ENCODE peak calls at places on chromosome 14, in ten cellular contexts. One of them, this sample, is unnamed.

GRCh38 chr14:96811265-96811664 is 14.1 kb downstream of the VRK1 start:
- DNase-seq in astrocyte: peak; percentile 90
- DNase-seq in RPMI7951: peak; percentile 50
- DNase-seq in B cell: no peak
- DNase-seq in HS-5: peak; percentile 26
- DNase-seq in effector memory CD8-positive, alpha-beta T cell: no peak
- DNase-seq in activated CD4-positive, CD25-positive, alpha-beta regulatory T cell: no peak
- DNase-seq in stimulated activated CD4-positive, alpha-beta T cell treated with anti-CD3 and anti-CD28 coated beads, Interleukin-1b, Interleukin-23, amount 100 ng/mL, for 1 hour: no peak
- DNase-seq in AG09319: peak; percentile 37
- DNase-seq in GM04503: peak; percentile 38
- DNase-seq in this sample: no peak

GRCh38 chr14:93049867-93050331 is 65.8 kb downstream of the ITPK1 start:
- DNase-seq in astrocyte: no peak
- DNase-seq in RPMI7951: no peak
- DNase-seq in B cell: no peak
- DNase-seq in HS-5: no peak
- DNase-seq in effector memory CD8-positive, alpha-beta T cell: no peak
- DNase-seq in activated CD4-positive, CD25-positive, alpha-beta regulatory T cell: no peak
- DNase-seq in stimulated activated CD4-positive, alpha-beta T cell treated with anti-CD3 and anti-CD28 coated beads, Interleukin-1b, Interleukin-23, amount 100 ng/mL, for 1 hour: no peak
- DNase-seq in AG09319: no peak
- DNase-seq in GM04503: no peak
- DNase-seq in this sample: no peak

GRCh38 chr14:21825147-21825743 is 151.6 kb upstream of the OR4E1 start:
- DNase-seq in astrocyte: no peak
- DNase-seq in RPMI7951: peak; percentile 25
- DNase-seq in B cell: no peak
- DNase-seq in HS-5: no peak
- DNase-seq in effector memory CD8-positive, alpha-beta T cell: peak; percentile 16
- DNase-seq in activated CD4-positive, CD25-positive, alpha-beta regulatory T cell: no peak
- DNase-seq in stimulated activated CD4-positive, alpha-beta T cell treated with anti-CD3 and anti-CD28 coated beads, Interleukin-1b, Interleukin-23, amount 100 ng/mL, for 1 hour: no peak
- DNase-seq in AG09319: no peak
- DNase-seq in GM04503: no peak
- DNase-seq in this sample: peak; percentile 74

GRCh38 chr14:29240046-29240445 is 473.5 kb downstream of the FOXG1 start:
- DNase-seq in astrocyte: peak; percentile 90
- DNase-seq in RPMI7951: peak; percentile 60
- DNase-seq in B cell: no peak
- DNase-seq in HS-5: peak; percentile 88
- DNase-seq in effector memory CD8-positive, alpha-beta T cell: no peak
- DNase-seq in activated CD4-positive, CD25-positive, alpha-beta regulatory T cell: no peak
- DNase-seq in stimulated activated CD4-positive, alpha-beta T cell treated with anti-CD3 and anti-CD28 coated beads, Interleukin-1b, Interleukin-23, amount 100 ng/mL, for 1 hour: no peak
- DNase-seq in AG09319: no peak
- DNase-seq in GM04503: peak; percentile 72
- DNase-seq in this sample: no peak

GRCh38 chr14:33254342-33254741 is 315.7 kb downstream of the NPAS3 start:
- DNase-seq in astrocyte: no peak
- DNase-seq in RPMI7951: no peak
- DNase-seq in B cell: no peak
- DNase-seq in HS-5: no peak
- DNase-seq in effector memory CD8-positive, alpha-beta T cell: no peak
- DNase-seq in activated CD4-positive, CD25-positive, alpha-beta regulatory T cell: no peak
- DNase-seq in stimulated activated CD4-positive, alpha-beta T cell treated with anti-CD3 and anti-CD28 coated beads, Interleukin-1b, Interleukin-23, amount 100 ng/mL, for 1 hour: no peak
- DNase-seq in AG09319: no peak
- DNase-seq in GM04503: no peak
- DNase-seq in this sample: no peak

GRCh38 chr14:47549886-47550285 is 125.5 kb downstream of the MDGA2 start:
- DNase-seq in astrocyte: no peak
- DNase-seq in RPMI7951: no peak
- DNase-seq in B cell: no peak
- DNase-seq in HS-5: no peak
- DNase-seq in effector memory CD8-positive, alpha-beta T cell: no peak
- DNase-seq in activated CD4-positive, CD25-positive, alpha-beta regulatory T cell: no peak
- DNase-seq in stimulated activated CD4-positive, alpha-beta T cell treated with anti-CD3 and anti-CD28 coated beads, Interleukin-1b, Interleukin-23, amount 100 ng/mL, for 1 hour: no peak
- DNase-seq in AG09319: no peak
- DNase-seq in GM04503: no peak
- DNase-seq in this sample: no peak

GRCh38 chr14:99982449-99983250 is 82.6 kb upstream of the EVL start:
- DNase-seq in astrocyte: peak; percentile 29
- DNase-seq in RPMI7951: peak; percentile 48
- DNase-seq in B cell: peak; percentile 74
- DNase-seq in HS-5: peak; percentile 31
- DNase-seq in effector memory CD8-positive, alpha-beta T cell: peak; percentile 58
- DNase-seq in activated CD4-positive, CD25-positive, alpha-beta regulatory T cell: peak; percentile 44
- DNase-seq in stimulated activated CD4-positive, alpha-beta T cell treated with anti-CD3 and anti-CD28 coated beads, Interleukin-1b, Interleukin-23, amount 100 ng/mL, for 1 hour: peak; percentile 35
- DNase-seq in AG09319: peak; percentile 41
- DNase-seq in GM04503: no peak
- DNase-seq in this sample: peak; percentile 73

GRCh38 chr14:105173901-105174894 is 5.6 kb upstream of the JAG2 start:
- DNase-seq in astrocyte: no peak
- DNase-seq in RPMI7951: no peak
- DNase-seq in B cell: peak; percentile 79
- DNase-seq in HS-5: no peak
- DNase-seq in effector memory CD8-positive, alpha-beta T cell: peak; percentile 43
- DNase-seq in activated CD4-positive, CD25-positive, alpha-beta regulatory T cell: no peak
- DNase-seq in stimulated activated CD4-positive, alpha-beta T cell treated with anti-CD3 and anti-CD28 coated beads, Interleukin-1b, Interleukin-23, amount 100 ng/mL, for 1 hour: no peak
- DNase-seq in AG09319: no peak
- DNase-seq in GM04503: no peak
- DNase-seq in this sample: no peak

GRCh38 chr14:29227631-29228030 is 461.0 kb downstream of the FOXG1 start:
- DNase-seq in astrocyte: peak; percentile 56
- DNase-seq in RPMI7951: peak; percentile 32
- DNase-seq in B cell: no peak
- DNase-seq in HS-5: no peak
- DNase-seq in effector memory CD8-positive, alpha-beta T cell: no peak
- DNase-seq in activated CD4-positive, CD25-positive, alpha-beta regulatory T cell: no peak
- DNase-seq in stimulated activated CD4-positive, alpha-beta T cell treated with anti-CD3 and anti-CD28 coated beads, Interleukin-1b, Interleukin-23, amount 100 ng/mL, for 1 hour: no peak
- DNase-seq in AG09319: no peak
- DNase-seq in GM04503: no peak
- DNase-seq in this sample: no peak

GRCh38 chr14:49879683-49880204 is 13.1 kb upstream of the ARF6 start:
- DNase-seq in astrocyte: peak; percentile 34
- DNase-seq in RPMI7951: peak; percentile 68
- DNase-seq in B cell: peak; percentile 28
- DNase-seq in HS-5: no peak
- DNase-seq in effector memory CD8-positive, alpha-beta T cell: peak; percentile 39
- DNase-seq in activated CD4-positive, CD25-positive, alpha-beta regulatory T cell: peak; percentile 10
- DNase-seq in stimulated activated CD4-positive, alpha-beta T cell treated with anti-CD3 and anti-CD28 coated beads, Interleukin-1b, Interleukin-23, amount 100 ng/mL, for 1 hour: no peak
- DNase-seq in AG09319: no peak
- DNase-seq in GM04503: no peak
- DNase-seq in this sample: peak; percentile 65

GRCh38 chr14:30966415-30967363 is 58.8 kb upstream of the AP4S1 start:
- DNase-seq in astrocyte: peak; percentile 57
- DNase-seq in RPMI7951: peak; percentile 22
- DNase-seq in B cell: no peak
- DNase-seq in HS-5: no peak
- DNase-seq in effector memory CD8-positive, alpha-beta T cell: no peak
- DNase-seq in activated CD4-positive, CD25-positive, alpha-beta regulatory T cell: no peak
- DNase-seq in stimulated activated CD4-positive, alpha-beta T cell treated with anti-CD3 and anti-CD28 coated beads, Interleukin-1b, Interleukin-23, amount 100 ng/mL, for 1 hour: no peak
- DNase-seq in AG09319: no peak
- DNase-seq in GM04503: no peak
- DNase-seq in this sample: no peak

This sample was measured in iPS-NIHi11.